ENCODE peak calls at places on chromosomes 11 and 22, in seven cellular contexts. One of them, this sample, is unnamed.
A peak's percentile ranks its signal among the peaks of the same experiment; 100 is the strongest.

GRCh38 chr11:129724866-129725265 is 90.8 kb upstream of the TMEM45B start:
- DNase-seq in skeletal muscle cell: no peak
- DNase-seq in ecto neural progenitor cell: no peak
- DNase-seq in endothelial cell: no peak
- DNase-seq in right atrium auricular region: no peak
- DNase-seq in occipital lobe: no peak
- DNase-seq in lung: no peak
- DNase-seq in this sample: no peak

GRCh38 chr22:29480512-29481264 is 670 bp downstream of the NEFH start:
- DNase-seq in right atrium auricular region: no peak
- DNase-seq in ecto neural progenitor cell: peak; percentile 71
- DNase-seq in endothelial cell: peak; percentile 72
- DNase-seq in skeletal muscle cell: peak; percentile 35
- DNase-seq in occipital lobe: peak; percentile 34
- DNase-seq in lung: no peak
- DNase-seq in this sample: no peak

GRCh38 chr22:45099961-45100360 is 63.8 kb upstream of the NUP50 start:
- DNase-seq in lung: no peak
- DNase-seq in ecto neural progenitor cell: no peak
- DNase-seq in occipital lobe: no peak
- DNase-seq in skeletal muscle cell: no peak
- DNase-seq in right atrium auricular region: no peak
- DNase-seq in endothelial cell: no peak
- DNase-seq in this sample: no peak

GRCh38 chr22:50473088-50473487 is 1.7 kb downstream of the SBF1 start:
- DNase-seq in lung: no peak
- DNase-seq in occipital lobe: no peak
- DNase-seq in ecto neural progenitor cell: no peak
- DNase-seq in skeletal muscle cell: no peak
- DNase-seq in right atrium auricular region: no peak
- DNase-seq in endothelial cell: no peak
- DNase-seq in this sample: no peak

GRCh38 chr22:38124236-38124974 is 13.9 kb upstream of the BAIAP2L2 start:
- DNase-seq in occipital lobe: no peak
- DNase-seq in endothelial cell: no peak
- DNase-seq in skeletal muscle cell: no peak
- DNase-seq in right atrium auricular region: no peak
- DNase-seq in lung: no peak
- DNase-seq in ecto neural progenitor cell: no peak
- DNase-seq in this sample: no peak

GRCh38 chr11:48104562-48104924 is 112.1 kb upstream of the OR4B1 start:
- DNase-seq in skeletal muscle cell: no peak
- DNase-seq in occipital lobe: no peak
- DNase-seq in right atrium auricular region: peak; percentile 23
- DNase-seq in endothelial cell: no peak
- DNase-seq in lung: no peak
- DNase-seq in ecto neural progenitor cell: no peak
- DNase-seq in this sample: no peak

GRCh38 chr11:69352181-69352580 is 58.2 kb downstream of the MYEOV start:
- DNase-seq in right atrium auricular region: peak; percentile 18
- DNase-seq in ecto neural progenitor cell: no peak
- DNase-seq in lung: no peak
- DNase-seq in skeletal muscle cell: no peak
- DNase-seq in occipital lobe: no peak
- DNase-seq in endothelial cell: no peak
- DNase-seq in this sample: no peak

GRCh38 chr11:121391914-121392313 is 60.2 kb upstream of the SORL1 start:
- DNase-seq in occipital lobe: no peak
- DNase-seq in ecto neural progenitor cell: no peak
- DNase-seq in endothelial cell: no peak
- DNase-seq in lung: peak; percentile 48
- DNase-seq in right atrium auricular region: no peak
- DNase-seq in skeletal muscle cell: no peak
- DNase-seq in this sample: no peak

GRCh38 chr11:86508604-86509471 is 134.2 kb downstream of the CCDC81 start:
- DNase-seq in endothelial cell: no peak
- DNase-seq in skeletal muscle cell: no peak
- DNase-seq in lung: no peak
- DNase-seq in occipital lobe: no peak
- DNase-seq in right atrium auricular region: no peak
- DNase-seq in ecto neural progenitor cell: no peak
- DNase-seq in this sample: peak; percentile 62

GRCh38 chr22:35439365-35439717 is 39.4 kb downstream of the MCM5 start:
- DNase-seq in ecto neural progenitor cell: no peak
- DNase-seq in occipital lobe: no peak
- DNase-seq in lung: no peak
- DNase-seq in right atrium auricular region: no peak
- DNase-seq in skeletal muscle cell: no peak
- DNase-seq in endothelial cell: no peak
- DNase-seq in this sample: no peak

GRCh38 chr11:33366918-33367317 is 109.7 kb downstream of the HIPK3 start:
- DNase-seq in lung: no peak
- DNase-seq in right atrium auricular region: no peak
- DNase-seq in skeletal muscle cell: no peak
- DNase-seq in endothelial cell: no peak
- DNase-seq in ecto neural progenitor cell: no peak
- DNase-seq in occipital lobe: no peak
- DNase-seq in this sample: no peak

GRCh38 chr11:65181569-65182257 is at the start of gene CAPN1:
- DNase-seq in ecto neural progenitor cell: peak; percentile 78
- DNase-seq in occipital lobe: peak; percentile 60
- DNase-seq in lung: peak; percentile 86
- DNase-seq in right atrium auricular region: peak; percentile 88
- DNase-seq in skeletal muscle cell: no peak
- DNase-seq in endothelial cell: peak; percentile 41
- DNase-seq in this sample: peak; percentile 92

GRCh38 chr22:47335958-47336357 is 573.5 kb downstream of the TBC1D22A start:
- DNase-seq in skeletal muscle cell: no peak
- DNase-seq in endothelial cell: no peak
- DNase-seq in ecto neural progenitor cell: no peak
- DNase-seq in lung: no peak
- DNase-seq in right atrium auricular region: no peak
- DNase-seq in occipital lobe: no peak
- DNase-seq in this sample: no peak

GRCh38 chr11:113806403-113806802 is 26.8 kb downstream of the CLDN25 start:
- DNase-seq in ecto neural progenitor cell: peak; percentile 63
- DNase-seq in lung: no peak
- DNase-seq in occipital lobe: no peak
- DNase-seq in endothelial cell: peak; percentile 65
- DNase-seq in right atrium auricular region: no peak
- DNase-seq in skeletal muscle cell: no peak
- DNase-seq in this sample: peak; percentile 31

GRCh38 chr22:49156662-49157285 is 670.9 kb downstream of the BRD1 start:
- DNase-seq in ecto neural progenitor cell: no peak
- DNase-seq in lung: no peak
- DNase-seq in skeletal muscle cell: no peak
- DNase-seq in right atrium auricular region: no peak
- DNase-seq in occipital lobe: no peak
- DNase-seq in endothelial cell: no peak
- DNase-seq in this sample: no peak

GRCh38 chr11:699116-699508 is 3.5 kb downstream of the TMEM80 start:
- DNase-seq in right atrium auricular region: no peak
- DNase-seq in ecto neural progenitor cell: no peak
- DNase-seq in endothelial cell: no peak
- DNase-seq in lung: no peak
- DNase-seq in occipital lobe: no peak
- DNase-seq in skeletal muscle cell: no peak
- DNase-seq in this sample: no peak

GRCh38 chr11:13168281-13168680 is 109.3 kb upstream of the BMAL1 start:
- DNase-seq in lung: no peak
- DNase-seq in occipital lobe: no peak
- DNase-seq in ecto neural progenitor cell: no peak
- DNase-seq in skeletal muscle cell: no peak
- DNase-seq in endothelial cell: no peak
- DNase-seq in right atrium auricular region: no peak
- DNase-seq in this sample: no peak

GRCh38 chr11:95143106-95143681 is 53.5 kb downstream of the ENDOD1 start:
- DNase-seq in ecto neural progenitor cell: no peak
- DNase-seq in skeletal muscle cell: no peak
- DNase-seq in endothelial cell: no peak
- DNase-seq in occipital lobe: no peak
- DNase-seq in lung: no peak
- DNase-seq in right atrium auricular region: no peak
- DNase-seq in this sample: peak; percentile 26

GRCh38 chr11:67545280-67545679 is 22.0 kb upstream of the CABP2 start:
- DNase-seq in ecto neural progenitor cell: peak; percentile 66
- DNase-seq in lung: no peak
- DNase-seq in endothelial cell: no peak
- DNase-seq in right atrium auricular region: no peak
- DNase-seq in skeletal muscle cell: no peak
- DNase-seq in occipital lobe: no peak
- DNase-seq in this sample: no peak

GRCh38 chr11:117625237-117625636 is 171.8 kb downstream of the DSCAML1 start:
- DNase-seq in endothelial cell: no peak
- DNase-seq in ecto neural progenitor cell: no peak
- DNase-seq in right atrium auricular region: no peak
- DNase-seq in lung: no peak
- DNase-seq in skeletal muscle cell: no peak
- DNase-seq in occipital lobe: no peak
- DNase-seq in this sample: no peak

GRCh38 chr22:32562916-32563315 is 88.3 kb downstream of the FBXO7 start:
- DNase-seq in endothelial cell: no peak
- DNase-seq in right atrium auricular region: no peak
- DNase-seq in occipital lobe: no peak
- DNase-seq in lung: no peak
- DNase-seq in skeletal muscle cell: no peak
- DNase-seq in ecto neural progenitor cell: no peak
- DNase-seq in this sample: no peak

GRCh38 chr11:22430286-22430685 is 92.1 kb downstream of the SLC17A6 start:
- DNase-seq in endothelial cell: no peak
- DNase-seq in occipital lobe: no peak
- DNase-seq in lung: no peak
- DNase-seq in skeletal muscle cell: no peak
- DNase-seq in ecto neural progenitor cell: no peak
- DNase-seq in right atrium auricular region: no peak
- DNase-seq in this sample: no peak

GRCh38 chr11:45104790-45105084 is 41.7 kb upstream of the PRDM11 start:
- DNase-seq in skeletal muscle cell: no peak
- DNase-seq in right atrium auricular region: peak; percentile 52
- DNase-seq in ecto neural progenitor cell: peak; percentile 32
- DNase-seq in endothelial cell: no peak
- DNase-seq in occipital lobe: no peak
- DNase-seq in lung: peak; percentile 16
- DNase-seq in this sample: no peak

GRCh38 chr11:26551186-26551801 is 20.8 kb downstream of the MUC15 start:
- DNase-seq in skeletal muscle cell: no peak
- DNase-seq in ecto neural progenitor cell: no peak
- DNase-seq in occipital lobe: no peak
- DNase-seq in lung: no peak
- DNase-seq in right atrium auricular region: no peak
- DNase-seq in endothelial cell: no peak
- DNase-seq in this sample: no peak

This sample was measured in HFFc6.